ENCODE peak calls at places on chromosomes 12 and 14, in seven cellular contexts. B is neural crest cell; X is caudate nucleus; F is CD8-positive, alpha-beta memory T cell; A is GM10248; C is right cardiac atrium; Y is endothelial cell. D is an unnamed sample.

GRCh38 chr12:57341275-57341990 is 89.4 kb downstream of the R3HDM2 start:
- DNase-seq in A (no peak), Y (no peak), C (no peak), X (no peak), F (no peak), B (no peak), D (no peak)

GRCh38 chr14:71621276-71621675 is 311.0 kb upstream of the RGS6 start:
- DNase-seq in B (no peak), X (no peak), Y (no peak), F (no peak), C (no peak), A (no peak), D (no peak)

GRCh38 chr14:100533647-100534485 is 53.4 kb downstream of the BEGAIN start:
- DNase-seq in B (peak), X (peak), A (no peak), Y (no peak), F (no peak), C (peak), D (peak)

GRCh38 chr12:109455706-109456105 is 21.4 kb downstream of the KCTD10 start:
- DNase-seq in A (no peak), C (no peak), F (no peak), B (no peak), X (no peak), Y (no peak), D (no peak)

GRCh38 chr14:60304509-60304908 is 55.5 kb downstream of the PPM1A start:
- DNase-seq in A (no peak), X (peak), C (peak), B (no peak), Y (no peak), F (no peak), D (peak)

GRCh38 chr14:61547186-61548121 is 147.9 kb upstream of the HIF1A start:
- DNase-seq in Y (no peak), A (no peak), F (no peak), C (no peak), B (no peak), X (no peak), D (no peak)

GRCh38 chr12:113846275-113846674 is 119.8 kb downstream of the RBM19 start:
- DNase-seq in B (no peak), A (no peak), C (no peak), X (no peak), F (no peak), Y (no peak), D (no peak)

GRCh38 chr14:89336338-89336737 is 80.7 kb downstream of the FOXN3 start:
- DNase-seq in B (no peak), Y (no peak), A (no peak), C (no peak), X (no peak), F (no peak), D (no peak)

GRCh38 chr14:21729703-21730212 is 56.1 kb upstream of the OR4E1 start:
- DNase-seq in A (no peak), F (peak), C (no peak), X (no peak), B (no peak), Y (no peak), D (no peak)

GRCh38 chr12:88153959-88154358 is 11.9 kb downstream of the TMTC3 start:
- DNase-seq in X (no peak), Y (no peak), A (no peak), F (no peak), C (no peak), B (no peak), D (no peak)

GRCh38 chr12:114898159-114898558 is 214.2 kb upstream of the TBX3 start:
- DNase-seq in B (no peak), X (no peak), F (no peak), A (no peak), C (no peak), Y (no peak), D (no peak)

GRCh38 chr14:75821828-75822521 is 159.8 kb downstream of the TGFB3 start:
- DNase-seq in X (no peak), C (no peak), B (no peak), Y (no peak), A (no peak), F (no peak), D (no peak)

GRCh38 chr12:43722621-43723020 is 36.0 kb downstream of the PUS7L start:
- DNase-seq in B (no peak), A (no peak), Y (no peak), X (no peak), C (no peak), F (no peak), D (no peak)

GRCh38 chr12:71415336-71416231 is 24.0 kb upstream of the LGR5 start:
- DNase-seq in C (no peak), X (no peak), Y (peak), F (peak), B (peak), A (peak), D (no peak)

D was measured in left ventricle myocardium superior.